ENCODE peak calls at places on chromosomes 3 and 15, in ten cellular contexts. K is foreskin fibroblast; R is cardiac fibroblast; B is ovary; I is Panc1; Y is lower leg skin; H is CD8-positive, alpha-beta T cell; U is esophagus squamous epithelium; N is choroid plexus epithelial cell; M is fibroblast of mammary gland. X is an unnamed sample.

GRCh38 chr3:85853805-85854204 is 895.0 kb downstream of the CADM2 start:
- DNase-seq in K (no peak), R (no peak), B (no peak), I (no peak), Y (no peak), H (no peak), U (no peak), N (no peak), M (no peak), X (no peak)

GRCh38 chr3:52512105-52512504 is 17.0 kb downstream of the STAB1 start:
- DNase-seq in K (no peak), R (no peak), B (no peak), I (no peak), Y (no peak), H (no peak), U (no peak), N (no peak), M (no peak), X (no peak)

GRCh38 chr3:172065534-172065933 is 26.2 kb downstream of the FNDC3B start:
- DNase-seq in K (peak; percentile 66), R (peak; percentile 77), B (no peak), I (no peak), Y (no peak), H (no peak), U (no peak), N (peak; percentile 85), M (peak; percentile 89), X (peak; percentile 84)

GRCh38 chr15:66592505-66593218 is 26.9 kb upstream of the LCTL start:
- DNase-seq in K (no peak), R (no peak), B (no peak), I (no peak), Y (no peak), H (no peak), U (no peak), N (peak; percentile 5), M (no peak), X (no peak)

GRCh38 chr3:133547432-133548041 is 25.9 kb upstream of the CDV3 start:
- DNase-seq in K (peak; percentile 39), R (peak; percentile 74), B (peak; percentile 45), I (no peak), Y (no peak), H (no peak), U (no peak), N (peak; percentile 84), M (no peak), X (peak; percentile 56)

GRCh38 chr3:129441782-129442181 is 1.8 kb downstream of the IFT122 start:
- DNase-seq in K (peak; percentile 67), R (peak; percentile 60), B (peak; percentile 57), I (no peak), Y (peak; percentile 32), H (no peak), U (no peak), N (peak; percentile 71), M (peak; percentile 70), X (peak; percentile 53)

GRCh38 chr3:124714218-124714853 is 15.9 kb upstream of the UMPS start:
- DNase-seq in K (no peak), R (no peak), B (no peak), I (no peak), Y (no peak), H (no peak), U (no peak), N (peak; percentile 6), M (no peak), X (no peak)

GRCh38 chr3:188834349-188834748 is 337.4 kb upstream of the TPRG1 start:
- DNase-seq in K (no peak), R (no peak), B (no peak), I (no peak), Y (no peak), H (no peak), U (no peak), N (no peak), M (no peak), X (no peak)

GRCh38 chr3:125916376-125916978 is 52.5 kb upstream of the ROPN1B start:
- DNase-seq in K (peak; percentile 92), R (peak; percentile 96), B (peak; percentile 100), I (peak; percentile 73), Y (no peak), H (peak; percentile 91), U (peak; percentile 99), N (peak; percentile 97), M (peak; percentile 88), X (peak; percentile 96)

GRCh38 chr3:81500039-81500438 is 261.4 kb downstream of the GBE1 start:
- DNase-seq in K (no peak), R (no peak), B (no peak), I (no peak), Y (no peak), H (no peak), U (no peak), N (no peak), M (no peak), X (no peak)

GRCh38 chr3:148477375-148477774 is 220.3 kb upstream of the AGTR1 start:
- DNase-seq in K (no peak), R (no peak), B (no peak), I (no peak), Y (no peak), H (no peak), U (no peak), N (no peak), M (no peak), X (no peak)

GRCh38 chr3:191051037-191051436 is 148.0 kb upstream of the OSTN start:
- DNase-seq in K (no peak), R (peak; percentile 57), B (no peak), I (no peak), Y (no peak), H (no peak), U (no peak), N (peak; percentile 56), M (peak; percentile 51), X (peak; percentile 59)

GRCh38 chr15:34793901-34794300 is 1.4 kb downstream of the ACTC1 start:
- DNase-seq in K (no peak), R (no peak), B (no peak), I (no peak), Y (no peak), H (no peak), U (no peak), N (no peak), M (no peak), X (no peak)

GRCh38 chr3:31531465-31531991 is 1.2 kb upstream of the STT3B start:
- DNase-seq in K (no peak), R (peak; percentile 44), B (no peak), I (no peak), Y (no peak), H (no peak), U (no peak), N (no peak), M (peak; percentile 21), X (no peak)

GRCh38 chr3:104596551-104596950 is 770.2 kb upstream of the ALCAM start:
- DNase-seq in K (peak; percentile 21), R (peak; percentile 74), B (no peak), I (peak; percentile 15), Y (no peak), H (no peak), U (no peak), N (peak; percentile 87), M (peak; percentile 58), X (peak; percentile 74)

GRCh38 chr3:184757010-184757651 is 45.3 kb upstream of the MAGEF1 start:
- DNase-seq in K (peak; percentile 75), R (peak; percentile 81), B (peak; percentile 73), I (no peak), Y (peak; percentile 63), H (no peak), U (no peak), N (peak; percentile 66), M (peak; percentile 95), X (peak; percentile 66)

GRCh38 chr3:53813876-53814275 is 32.3 kb downstream of the CHDH start:
- DNase-seq in K (no peak), R (no peak), B (no peak), I (no peak), Y (no peak), H (no peak), U (no peak), N (no peak), M (no peak), X (no peak)

GRCh38 chr3:48660800-48661400 is 1.8 kb downstream of the CELSR3 start:
- DNase-seq in K (no peak), R (no peak), B (no peak), I (no peak), Y (no peak), H (no peak), U (no peak), N (no peak), M (no peak), X (no peak)
- H3K4me3 ChIP-seq in K (peak overlapping the region; percentile 36), R (no peak overlapping the region), B (no peak overlapping the region), I (no peak overlapping the region), Y (no peak overlapping the region), H (peak overlapping the region; percentile 32), U (no peak overlapping the region), N (no peak overlapping the region), M (no peak overlapping the region), X (peak overlapping the region; percentile 31)

GRCh38 chr15:71288348-71288955 is 173.2 kb downstream of the THSD4 start:
- DNase-seq in K (no peak), R (peak; percentile 69), B (no peak), I (peak; percentile 77), Y (no peak), H (no peak), U (no peak), N (peak; percentile 42), M (no peak), X (no peak)
- TF ChIP-seq CTCF in K (no peak), R (no peak), B (no peak), I (no peak), Y (no peak), H (no peak), U (no peak), N (no peak), M (no peak), X (no peak)

DNA sequence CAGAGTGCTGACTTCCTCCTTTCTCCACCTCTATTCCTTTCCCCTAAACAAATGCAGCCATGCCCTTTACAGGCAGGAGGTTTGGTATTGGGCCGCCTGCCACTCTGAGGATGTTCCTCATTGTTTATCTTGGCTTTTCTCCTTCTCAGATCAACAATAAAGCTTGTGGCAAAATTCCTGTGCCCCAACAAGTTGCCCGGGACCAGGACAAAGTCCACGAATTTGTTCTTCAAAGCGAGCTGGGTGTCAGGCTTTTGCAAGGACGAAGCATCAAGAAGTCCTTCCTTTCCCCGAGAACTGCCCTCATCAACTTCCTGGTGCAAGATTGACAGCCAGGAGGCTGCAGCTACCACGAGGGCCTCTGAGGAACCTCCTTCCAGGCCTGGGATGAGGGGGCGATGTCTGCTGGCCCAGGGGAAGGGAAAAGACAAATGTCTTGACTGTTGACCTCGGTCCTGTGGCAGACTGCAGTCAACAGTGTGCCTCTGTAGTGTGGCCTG is 47.3 kb upstream of the LIMD1 start:
- DNase-seq in K (no peak), R (no peak), B (no peak), I (no peak), Y (no peak), H (no peak), U (no peak), N (no peak), M (no peak), X (no peak)
- H3K4me3 ChIP-seq in K (no peak overlapping the region), R (no peak overlapping the region), B (no peak overlapping the region), I (no peak overlapping the region), Y (no peak overlapping the region), H (no peak overlapping the region), U (no peak overlapping the region), N (no peak overlapping the region), M (no peak overlapping the region), X (no peak overlapping the region)

DNA sequence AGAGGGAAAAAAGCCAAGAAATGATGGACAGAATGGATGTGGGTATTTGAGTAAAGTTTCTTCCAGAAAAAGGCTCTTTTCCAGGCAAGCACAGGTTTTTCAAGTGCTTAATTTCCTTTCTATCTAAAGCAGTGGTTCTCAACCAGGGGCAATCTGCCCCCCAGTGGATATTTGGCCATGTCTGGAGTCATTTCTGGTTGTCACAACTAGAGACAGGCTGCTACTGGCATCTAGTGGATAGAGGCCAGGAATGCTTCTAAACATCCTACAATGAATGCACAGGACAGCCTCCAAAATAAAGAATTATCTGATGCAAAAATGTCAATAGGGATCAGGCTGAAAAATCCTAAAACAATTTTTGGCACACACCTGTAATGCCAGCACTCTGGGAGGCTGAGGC is 23.9 kb downstream of the SEC22C start:
- DNase-seq in K (no peak), R (no peak), B (no peak), I (no peak), Y (no peak), H (no peak), U (no peak), N (no peak), M (no peak), X (no peak)
- TF ChIP-seq CTCF in K (no peak), R (no peak), B (no peak), I (peak; percentile 24), Y (no peak), H (peak; percentile 49), U (no peak), N (peak; percentile 11), M (no peak), X (no peak)